ENCODE peak calls at places on chromosomes 1 and 21, in eight cellular contexts. H is AML-193; R is stimulated activated CD4-positive, alpha-beta T cell treated with anti-CD3 and anti-CD28 coated beads, Interleukin-12 subunit alpha, Interleukin-12 subunit beta, amount 100 ng/mL, for 4 hours; B is AG08395; D is adrenal gland; F is Right ventricle myocardium superior; W is psoas muscle; I is stimulated activated CD8-positive, alpha-beta memory T cell treated with anti-CD3 and anti-CD28 coated beads, Interleukin-4, amount 100 ng/mL, for 1 hour. U is an unnamed sample.
A peak's percentile ranks its signal among the peaks of the same experiment; 100 is the strongest.

GRCh38 chr1:226679853-226680516 is 59.1 kb downstream of the ITPKB start:
- DNase-seq in B (peak; percentile 80), R (peak; percentile 80), H (peak; percentile 63), W (peak; percentile 85), F (peak; percentile 91), I (peak; percentile 73), D (peak; percentile 90), U (peak; percentile 75)

GRCh38 chr1:38267037-38268036 is 220.7 kb upstream of the POU3F1 start:
- DNase-seq in D (no peak), B (no peak), H (no peak), W (no peak), R (no peak), F (no peak), I (no peak), U (no peak)

GRCh38 chr1:53503433-53503925 is 44.3 kb downstream of the DMRTB1 start:
- DNase-seq in D (no peak), I (no peak), B (no peak), H (no peak), R (no peak), F (no peak), W (no peak), U (no peak)

GRCh38 chr1:181712636-181713238 is 229.4 kb downstream of the CACNA1E start:
- DNase-seq in R (no peak), W (peak; percentile 30), D (no peak), I (no peak), F (no peak), B (no peak), H (no peak), U (no peak)

GRCh38 chr1:72281144-72281543 is 1.2 kb downstream of the NEGR1 start:
- DNase-seq in R (no peak), F (no peak), W (no peak), H (no peak), D (no peak), B (no peak), I (no peak), U (peak; percentile 6)

GRCh38 chr1:216464489-216464888 is 41.2 kb upstream of the USH2A start:
- DNase-seq in I (no peak), B (peak; percentile 5), W (no peak), R (no peak), D (no peak), F (no peak), H (no peak), U (no peak)

GRCh38 chr1:167301355-167301754 is 80.7 kb downstream of the POU2F1 start:
- DNase-seq in I (no peak), H (no peak), D (no peak), F (no peak), W (no peak), B (no peak), R (no peak), U (no peak)

GRCh38 chr21:21971384-21971783 is 973.2 kb downstream of the NCAM2 start:
- DNase-seq in R (no peak), H (no peak), F (no peak), I (no peak), D (no peak), W (no peak), B (no peak), U (no peak)